ENCODE peak calls at places on chromosome 14, in four cellular contexts. R is pulmonary artery endothelial cell, K is GDM1, T is transverse colon. S is an unnamed sample.

GRCh38 chr14:21384494-21384851 is 654 bp upstream of the SUPT16H start:
- DNase-seq in R (no peak), K (peak), T (no peak), S (no peak)

GRCh38 chr14:96255501-96256366 is at the start of gene BDKRB1:
- DNase-seq in R (no peak), K (no peak), T (no peak), S (peak)

GRCh38 chr14:44640416-44640815 is 133.3 kb upstream of the FSCB start:
- DNase-seq in R (no peak), K (no peak), T (no peak), S (no peak)

GRCh38 chr14:64801800-64802199 is 77.9 kb downstream of the SPTB start:
- DNase-seq in R (no peak), K (no peak), T (no peak), S (no peak)

GRCh38 chr14:32607399-32607798 is 278.3 kb downstream of the AKAP6 start:
- DNase-seq in R (no peak), K (no peak), T (no peak), S (no peak)

GRCh38 chr14:103763730-103764488 is 48.3 kb downstream of the ZFYVE21 start:
- DNase-seq in R (no peak), K (no peak), T (no peak), S (no peak)

GRCh38 chr14:91381801-91382670 is 35.6 kb downstream of the CCDC88C start:
- DNase-seq in R (no peak), K (no peak), T (no peak), S (no peak)

GRCh38 chr14:26841361-26841760 is 243.5 kb upstream of the NOVA1 start:
- DNase-seq in R (no peak), K (no peak), T (no peak), S (no peak)

GRCh38 chr14:73477618-73478266 is 13.0 kb upstream of the RIOX1 start:
- DNase-seq in R (no peak), K (no peak), T (no peak), S (no peak)

GRCh38 chr14:27370775-27371174 is 772.9 kb upstream of the NOVA1 start:
- DNase-seq in R (no peak), K (no peak), T (no peak), S (no peak)

GRCh38 chr14:73188501-73188903 is 48.8 kb upstream of the PAPLN start:
- DNase-seq in R (no peak), K (no peak), T (no peak), S (peak)

GRCh38 chr14:29865299-29865698 is 62.3 kb downstream of the PRKD1 start:
- DNase-seq in R (no peak), K (no peak), T (no peak), S (no peak)

GRCh38 chr14:68879321-68879781 is 86.5 kb upstream of the ZFP36L1 start:
- DNase-seq in R (no peak), K (no peak), T (no peak), S (no peak)

GRCh38 chr14:56273949-56274348 is 155.7 kb downstream of the PELI2 start:
- DNase-seq in R (no peak), K (no peak), T (no peak), S (no peak)

GRCh38 chr14:54796961-54797360 is 105.7 kb downstream of the GCH1 start:
- DNase-seq in R (no peak), K (no peak), T (no peak), S (peak)

GRCh38 chr14:24279301-24280186 is 8.1 kb upstream of the RABGGTA start:
- DNase-seq in R (no peak), K (peak), T (no peak), S (no peak)